ENCODE peak calls at places on chromosome 7, in four cellular contexts. U is K562, B is HepG2, G is GM12878. I is an unnamed sample.

GRCh38 chr7:43481905-43482678 is 100.8 kb upstream of the STK17A start:
- DNase-seq in U (no peak), B (no peak), G (no peak), I (no peak)

GRCh38 chr7:150753239-150753638 is 16.0 kb downstream of the GIMAP5 start:
- DNase-seq in U (no peak), B (no peak), G (no peak), I (no peak)

GRCh38 chr7:116630932-116631449 is 41.0 kb upstream of the MET start:
- DNase-seq in U (no peak), B (peak), G (no peak), I (peak)

GRCh38 chr7:66267249-66267648 is 62.1 kb downstream of the TPST1 start:
- DNase-seq in U (no peak), B (no peak), G (no peak), I (no peak)

GRCh38 chr7:117186631-117187030 is 136.2 kb downstream of the WNT2 start:
- DNase-seq in U (no peak), B (no peak), G (no peak), I (no peak)

GRCh38 chr7:70060298-70061068 is 462.2 kb downstream of the AUTS2 start:
- DNase-seq in U (no peak), B (no peak), G (no peak), I (no peak)

GRCh38 chr7:134514663-134515062 is 12.7 kb upstream of the AKR1B10 start:
- DNase-seq in U (peak), B (peak), G (peak), I (peak)

GRCh38 chr7:64602518-64602917 is 39.6 kb upstream of the ZNF680 start:
- DNase-seq in U (no peak), B (no peak), G (no peak), I (no peak)

GRCh38 chr7:5408777-5409176 is 14.9 kb downstream of the TNRC18 start:
- DNase-seq in U (no peak), B (no peak), G (no peak), I (no peak)

GRCh38 chr7:24024276-24024675 is 259.7 kb upstream of the NPY start:
- DNase-seq in U (no peak), B (no peak), G (no peak), I (no peak)

GRCh38 chr7:87499494-87499893 is 24.0 kb upstream of the ABCB4 start:
- DNase-seq in U (no peak), B (no peak), G (no peak), I (no peak)

GRCh38 chr7:135536160-135536559 is 21.6 kb upstream of the NUP205 start:
- DNase-seq in U (no peak), B (peak), G (no peak), I (no peak)

GRCh38 chr7:82694020-82694419 is 250.4 kb upstream of the CACNA2D1 start:
- DNase-seq in U (no peak), B (no peak), G (no peak), I (no peak)

GRCh38 chr7:17560516-17560915 is 262.1 kb downstream of the AHR start:
- DNase-seq in U (no peak), B (no peak), G (no peak), I (no peak)

GRCh38 chr7:143419880-143420279 is 11.2 kb upstream of the EPHA1 start:
- DNase-seq in U (no peak), B (no peak), G (no peak), I (no peak)

GRCh38 chr7:92982928-92983327 is 134.9 kb downstream of the SAMD9 start:
- DNase-seq in U (no peak), B (no peak), G (no peak), I (no peak)

GRCh38 chr7:133705596-133705995 is 421.5 kb upstream of the LRGUK start:
- DNase-seq in U (no peak), B (no peak), G (no peak), I (no peak)

GRCh38 chr7:130903358-130903974 is 169.5 kb upstream of the KLF14 start:
- DNase-seq in U (peak), B (no peak), G (no peak), I (no peak)

GRCh38 chr7:45181286-45181960 is 23.8 kb downstream of the RAMP3 start:
- DNase-seq in U (no peak), B (no peak), G (no peak), I (no peak)

GRCh38 chr7:137882806-137883205 is 36.0 kb upstream of the DGKI start:
- DNase-seq in U (no peak), B (no peak), G (no peak), I (no peak)

GRCh38 chr7:141860207-141860606 is 18.9 kb upstream of the PRSS37 start:
- DNase-seq in U (no peak), B (no peak), G (no peak), I (no peak)

GRCh38 chr7:81638216-81638615 is 131.6 kb downstream of the HGF start:
- DNase-seq in U (no peak), B (peak), G (no peak), I (peak)

GRCh38 chr7:74032624-74033371 is 4.8 kb downstream of the ELN start:
- DNase-seq in U (no peak), B (no peak), G (no peak), I (no peak)

GRCh38 chr7:108094375-108094774 is 35.8 kb downstream of the LAMB4 start:
- DNase-seq in U (no peak), B (no peak), G (no peak), I (no peak)

GRCh38 chr7:113289140-113289740 is 170.9 kb upstream of the SMIM30 start:
- DNase-seq in U (no peak), B (peak), G (no peak), I (peak)

GRCh38 chr7:109901916-109902315 is 1189.0 kb upstream of the LRRN3 start:
- DNase-seq in U (no peak), B (no peak), G (no peak), I (no peak)

GRCh38 chr7:25822823-25823222 is 329.2 kb upstream of the NFE2L3 start:
- DNase-seq in U (no peak), B (no peak), G (no peak), I (no peak)

GRCh38 chr7:151459726-151460473 is 20.0 kb upstream of the CRYGN start:
- DNase-seq in U (no peak), B (peak), G (no peak), I (peak)

GRCh38 chr7:67359900-67360299 is 363.3 kb downstream of the TYW1 start:
- DNase-seq in U (no peak), B (no peak), G (no peak), I (no peak)

GRCh38 chr7:17521437-17521836 is 223.0 kb downstream of the AHR start:
- DNase-seq in U (no peak), B (no peak), G (no peak), I (no peak)

GRCh38 chr7:122487131-122487530 is 182.6 kb upstream of the FEZF1 start:
- DNase-seq in U (no peak), B (no peak), G (no peak), I (no peak)

GRCh38 chr7:139753693-139754111 is 24.1 kb downstream of the HIPK2 start:
- DNase-seq in U (no peak), B (no peak), G (no peak), I (no peak)

GRCh38 chr7:22860784-22861482 is 38.3 kb upstream of the TOMM7 start:
- DNase-seq in U (peak), B (peak), G (no peak), I (peak)

GRCh38 chr7:84783161-84783803 is 403.6 kb downstream of the SEMA3D start:
- DNase-seq in U (no peak), B (no peak), G (no peak), I (no peak)
- TF ChIP-seq BHLHE40 in U (no peak), B (no peak), G (no peak), I (no peak)

GRCh38 chr7:154380771-154381170 is 328.6 kb downstream of the DPP6 start:
- DNase-seq in U (no peak), B (no peak), G (no peak), I (no peak)

GRCh38 chr7:154373951-154374350 is 321.8 kb downstream of the DPP6 start:
- DNase-seq in U (no peak), B (no peak), G (no peak), I (no peak)

GRCh38 chr7:154372106-154372505 is 319.9 kb downstream of the DPP6 start:
- DNase-seq in U (no peak), B (no peak), G (no peak), I (no peak)

GRCh38 chr7:154371424-154371823 is 319.2 kb downstream of the DPP6 start:
- DNase-seq in U (no peak), B (no peak), G (no peak), I (no peak)

GRCh38 chr7:154375956-154376355 is 323.8 kb downstream of the DPP6 start:
- DNase-seq in U (no peak), B (no peak), G (no peak), I (no peak)
- TF ChIP-seq TARDBP in U (no peak), B (no peak), G (no peak), I (no peak)

GRCh38 chr7:114405427-114405826 is 9.2 kb upstream of the FOXP2 start:
- DNase-seq in U (no peak), B (peak), G (no peak), I (no peak)
- TF ChIP-seq FOXK2 in U (no peak), B (no peak), G (no peak), I (no peak)

GRCh38 chr7:152735443-152736004 is 24.0 kb upstream of the ACTR3B start:
- DNase-seq in U (no peak), B (no peak), G (no peak), I (peak)
- TF ChIP-seq BHLHE40 in U (no peak), B (no peak), G (no peak), I (no peak)